ENCODE peak calls at places on chromosomes 16 and 17, in six cellular contexts. P is lung; L is lower lobe of right lung; Q is Panc1; O is CD8-positive, alpha-beta T cell; U is heart left ventricle. X is an unnamed sample. For H3K4me1 and H3K27me3, the result is how much of the 10 kb centered on the place peaks cover.

GRCh38 chr17:45293413-45294211 is 23.2 kb downstream of the MAP3K14 start:
- DNase-seq in P (peak), L (peak), Q (peak), O (no peak), U (peak), X (no peak)

GRCh38 chr16:73389075-73389474 is 341.1 kb upstream of the ZFHX3 start:
- DNase-seq in P (no peak), L (no peak), Q (no peak), O (no peak), U (no peak), X (no peak)

GRCh38 chr17:76480676-76481075 is 13.3 kb downstream of the AANAT start:
- DNase-seq in P (no peak), L (no peak), Q (no peak), O (no peak), U (no peak), X (no peak)

GRCh38 chr16:74563828-74564263 is 43.1 kb downstream of the GLG1 start:
- DNase-seq in P (peak), L (peak), Q (no peak), O (no peak), U (no peak), X (no peak)

GRCh38 chr16:47278571-47278970 is 134.8 kb upstream of the NETO2 start:
- DNase-seq in P (no peak), L (no peak), Q (no peak), O (no peak), U (no peak), X (no peak)

GRCh38 chr16:85209526-85210121 is 97.4 kb upstream of the CIBAR2 start:
- DNase-seq in P (no peak), L (no peak), Q (no peak), O (no peak), U (peak), X (no peak)

GRCh38 chr17:15213381-15214087 is 51.6 kb downstream of the PMP22 start:
- DNase-seq in P (no peak), L (no peak), Q (no peak), O (no peak), U (no peak), X (no peak)

GRCh38 chr16:31354394-31355291 is at the start of gene ITGAX:
- DNase-seq in P (peak), L (peak), Q (no peak), O (peak), U (peak), X (no peak)

GRCh38 chr16:13969711-13970110 is 49.8 kb downstream of the ERCC4 start:
- DNase-seq in P (no peak), L (no peak), Q (no peak), O (no peak), U (no peak), X (no peak)

GRCh38 chr17:56592487-56593072 is 919 bp upstream of the NOG start:
- DNase-seq in P (peak), L (peak), Q (no peak), O (peak), U (peak), X (peak)

GRCh38 chr17:2181206-2181983 is 122.2 kb downstream of the SMG6 start:
- DNase-seq in P (peak), L (no peak), Q (no peak), O (no peak), U (peak), X (peak)

GRCh38 chr16:82287948-82288347 is 117.9 kb upstream of the MPHOSPH6 start:
- DNase-seq in P (no peak), L (no peak), Q (no peak), O (no peak), U (no peak), X (no peak)

GRCh38 chr16:14337303-14338191 is 266.4 kb downstream of the MRTFB start:
- DNase-seq in P (no peak), L (no peak), Q (no peak), O (no peak), U (no peak), X (no peak)

GRCh38 chr17:47851764-47852112 is 775 bp upstream of the SP6 start:
- DNase-seq in P (no peak), L (no peak), Q (no peak), O (no peak), U (no peak), X (no peak)

GRCh38 chr16:1311212-1311737 is 1.8 kb downstream of the UBE2I start:
- DNase-seq in P (no peak), L (no peak), Q (no peak), O (no peak), U (no peak), X (no peak)

GRCh38 chr16:57810197-57811024 is 8.1 kb upstream of the KIFC3 start:
- DNase-seq in P (peak), L (peak), Q (peak), O (peak), U (peak), X (peak)

GRCh38 chr16:8962393-8963009 is 1.2 kb downstream of the USP7 start:
- DNase-seq in P (peak), L (no peak), Q (no peak), O (peak), U (no peak), X (no peak)

GRCh38 chr17:70906808-70907207 is 737.5 kb downstream of the KCNJ2 start:
- DNase-seq in P (no peak), L (no peak), Q (no peak), O (no peak), U (no peak), X (no peak)

GRCh38 chr17:59435238-59435637 is 103.8 kb downstream of the YPEL2 start:
- DNase-seq in P (no peak), L (no peak), Q (no peak), O (no peak), U (no peak), X (no peak)

GRCh38 chr16:57823836-57824235 is 21.5 kb upstream of the KIFC3 start:
- DNase-seq in P (no peak), L (no peak), Q (no peak), O (no peak), U (peak), X (no peak)

GRCh38 chr16:75927824-75928223 is 201.5 kb upstream of the CPHXL start:
- DNase-seq in P (no peak), L (no peak), Q (no peak), O (no peak), U (no peak), X (no peak)

GRCh38 chr17:79952265-79952877 is 83.3 kb downstream of the TBC1D16 start:
- DNase-seq in P (no peak), L (peak), Q (no peak), O (no peak), U (no peak), X (peak)

GRCh38 chr16:1518626-1519135 is 14.8 kb upstream of the TMEM204 start:
- DNase-seq in P (no peak), L (no peak), Q (no peak), O (no peak), U (no peak), X (no peak)

GRCh38 chr17:51700011-51700760 is 439.8 kb downstream of the UTP18 start:
- DNase-seq in P (no peak), L (no peak), Q (no peak), O (no peak), U (no peak), X (no peak)

GRCh38 chr16:77290451-77291110 is 91.4 kb downstream of the SYCE1L start:
- DNase-seq in P (no peak), L (no peak), Q (no peak), O (no peak), U (no peak), X (peak)

DNA sequence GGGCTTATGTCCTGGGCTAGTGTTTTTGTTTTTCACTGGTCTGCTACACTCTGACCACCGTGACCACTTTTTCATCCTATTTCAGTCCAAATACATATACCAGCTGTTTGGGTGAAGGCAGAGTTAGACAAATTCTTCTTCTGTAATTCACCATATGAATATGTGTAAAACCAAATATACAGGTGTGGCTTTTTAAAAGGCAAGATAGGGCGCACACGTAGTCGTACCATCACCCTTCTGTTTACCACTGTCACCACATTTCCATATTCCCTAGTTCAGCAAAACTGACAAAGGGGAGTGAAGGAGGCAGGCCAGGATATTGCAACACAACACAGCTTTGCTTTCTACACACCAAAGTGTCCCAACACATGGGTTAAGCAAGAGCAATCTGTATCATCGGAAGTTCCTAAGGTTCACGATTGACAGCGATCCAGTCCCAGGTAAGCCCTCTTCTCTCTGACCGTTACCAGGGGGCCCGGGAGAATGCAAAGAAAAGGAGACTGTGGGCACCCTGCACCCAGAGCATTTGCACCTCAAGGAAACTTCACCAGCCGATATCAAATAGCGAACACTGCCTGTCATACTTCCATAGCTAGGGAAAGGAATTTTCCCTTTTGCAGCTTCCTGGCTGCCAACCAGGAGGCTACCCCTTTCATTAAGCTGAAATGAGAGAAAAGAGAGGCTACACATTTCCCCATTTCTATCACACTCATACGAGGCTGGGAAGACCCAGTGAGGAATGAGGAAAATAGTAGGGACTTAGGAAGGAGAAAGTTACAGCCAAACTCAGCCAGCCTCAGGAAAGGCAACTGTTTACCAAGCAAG is 23.1 kb downstream of the CREBBP start:
- DNase-seq in P (peak), L (no peak), Q (no peak), O (no peak), U (no peak), X (no peak)
- H3K4me1 ChIP-seq in P (under half), L (half or more), Q (under half), O (half or more), U (under half), X (under half)

DNA sequence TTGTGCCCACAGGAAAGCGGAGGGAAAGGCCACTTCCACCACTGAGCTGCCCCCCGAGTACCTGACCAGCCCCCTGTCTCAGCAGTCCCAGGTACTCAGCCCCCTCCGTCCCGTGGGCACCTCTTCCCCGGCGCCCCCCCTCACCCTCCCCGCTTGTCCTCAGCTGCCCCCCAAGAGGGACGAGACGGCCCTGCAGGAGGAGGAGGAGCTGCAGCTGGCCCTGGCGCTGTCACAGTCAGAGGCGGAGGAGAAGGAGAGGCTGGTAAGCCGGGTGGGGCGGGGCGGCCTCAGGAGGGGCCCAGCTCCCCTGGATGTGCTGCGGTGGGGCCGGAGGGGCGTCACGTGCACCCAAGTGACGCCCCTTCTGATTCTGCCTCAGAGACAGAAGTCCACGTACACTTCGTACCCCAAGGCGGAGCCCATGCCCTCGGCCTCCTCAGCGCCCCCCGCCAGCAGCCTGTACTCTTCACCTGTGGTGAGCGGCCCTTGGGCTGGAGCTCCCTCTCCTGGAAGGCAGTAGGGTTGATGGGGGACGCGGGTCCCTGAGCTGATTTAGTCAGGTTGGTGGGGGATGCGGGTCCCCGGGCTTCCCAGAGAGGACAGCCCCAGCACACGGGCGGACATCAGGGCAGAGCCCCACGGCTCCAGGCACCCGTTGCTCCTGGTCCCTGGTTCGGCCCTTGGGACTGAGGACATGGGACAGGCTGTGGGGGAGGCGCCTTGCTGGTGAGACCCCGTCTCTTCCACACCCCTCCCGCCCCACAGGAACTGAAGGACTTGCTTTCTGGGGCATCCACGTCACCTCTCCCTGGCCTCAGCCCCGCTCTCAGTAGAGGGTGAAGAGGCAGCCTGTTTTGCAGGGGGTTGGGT is 9.4 kb upstream of the MRPL12 start:
- DNase-seq in P (no peak), L (no peak), Q (no peak), O (no peak), U (no peak), X (peak)
- TF ChIP-seq CTCF in P (no peak), L (no peak), Q (no peak), O (no peak), U (no peak), X (no peak)

GRCh38 chr16:67395105-67395457 is 1.8 kb upstream of the TPPP3 start:
- DNase-seq in P (no peak), L (no peak), Q (no peak), O (no peak), U (no peak), X (peak)
- H3K27me3 ChIP-seq in P (under half), L (under half), Q (under half), O (under half), U (under half), X (under half)

DNA sequence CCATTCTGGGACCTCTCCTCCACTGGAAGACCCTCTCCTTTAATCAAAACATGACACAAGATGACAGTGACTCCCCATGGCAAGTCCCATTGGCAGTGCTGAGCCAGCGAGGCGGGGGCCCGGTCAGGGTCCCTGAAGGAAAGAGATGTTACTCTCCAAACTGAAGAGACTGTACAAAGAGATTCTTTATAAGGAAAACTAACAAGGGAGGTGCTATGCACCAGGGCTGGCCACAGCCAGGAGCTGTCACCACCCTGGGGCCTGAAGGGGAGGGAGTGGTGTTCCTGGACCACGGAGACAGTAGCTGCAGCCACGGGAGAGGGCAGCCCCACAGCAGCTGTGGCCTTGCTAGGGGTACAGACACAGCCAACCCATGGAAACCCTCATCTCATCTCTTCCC is 123.1 kb downstream of the XYLT1 start:
- DNase-seq in P (no peak), L (no peak), Q (no peak), O (no peak), U (peak), X (no peak)
- H3K4me1 ChIP-seq in P (under half), L (half or more), Q (under half), O (half or more), U (under half), X (under half)